ENCODE peak calls at places on chromosome 17, in five cellular contexts. One of them, this sample, is unnamed.

GRCh38 chr17:82365586-82366295 is 5.8 kb upstream of the UTS2R start:
- DNase-seq in DMS153: no peak
- DNase-seq in fibroblast of the conjunctiva: no peak
- DNase-seq in prostate gland: no peak
- DNase-seq in NCI-H2081: no peak
- DNase-seq in this sample: no peak

GRCh38 chr17:27605409-27605808 is 25.6 kb upstream of the LGALS9 start:
- DNase-seq in prostate gland: no peak
- DNase-seq in NCI-H2081: no peak
- DNase-seq in fibroblast of the conjunctiva: no peak
- DNase-seq in DMS153: no peak
- DNase-seq in this sample: no peak

GRCh38 chr17:8014558-8014850 is 12.1 kb downstream of the GUCY2D start:
- DNase-seq in prostate gland: no peak
- DNase-seq in DMS153: no peak
- DNase-seq in NCI-H2081: no peak
- DNase-seq in fibroblast of the conjunctiva: no peak
- DNase-seq in this sample: no peak

GRCh38 chr17:64964796-64965195 is 45.5 kb upstream of the LRRC37A3 start:
- DNase-seq in prostate gland: no peak
- DNase-seq in NCI-H2081: peak
- DNase-seq in DMS153: no peak
- DNase-seq in fibroblast of the conjunctiva: no peak
- DNase-seq in this sample: no peak

GRCh38 chr17:57986841-57987581 is 1.0 kb downstream of the VEZF1 start:
- DNase-seq in DMS153: no peak
- DNase-seq in prostate gland: peak
- DNase-seq in NCI-H2081: peak
- DNase-seq in fibroblast of the conjunctiva: peak
- DNase-seq in this sample: no peak

GRCh38 chr17:77212081-77212832 is 71.5 kb downstream of the SEC14L1 start:
- DNase-seq in NCI-H2081: no peak
- DNase-seq in fibroblast of the conjunctiva: no peak
- DNase-seq in DMS153: no peak
- DNase-seq in prostate gland: no peak
- DNase-seq in this sample: no peak

GRCh38 chr17:5912927-5913565 is 157.1 kb upstream of the WSCD1 start:
- DNase-seq in NCI-H2081: peak
- DNase-seq in fibroblast of the conjunctiva: no peak
- DNase-seq in DMS153: no peak
- DNase-seq in prostate gland: no peak
- DNase-seq in this sample: no peak

GRCh38 chr17:42272162-42272561 is 4.0 kb downstream of the STAT5B start:
- DNase-seq in prostate gland: no peak
- DNase-seq in NCI-H2081: no peak
- DNase-seq in DMS153: no peak
- DNase-seq in fibroblast of the conjunctiva: no peak
- DNase-seq in this sample: no peak

GRCh38 chr17:17782425-17783120 is 54.2 kb downstream of the SREBF1 start:
- DNase-seq in prostate gland: no peak
- DNase-seq in DMS153: no peak
- DNase-seq in fibroblast of the conjunctiva: no peak
- DNase-seq in NCI-H2081: peak
- DNase-seq in this sample: no peak

GRCh38 chr17:10713336-10713735 is 15.9 kb downstream of the ADPRM start:
- DNase-seq in NCI-H2081: no peak
- DNase-seq in prostate gland: no peak
- DNase-seq in DMS153: no peak
- DNase-seq in fibroblast of the conjunctiva: no peak
- DNase-seq in this sample: no peak

GRCh38 chr17:45218895-45219661 is 2.6 kb upstream of the FMNL1 start:
- DNase-seq in DMS153: peak
- DNase-seq in prostate gland: peak
- DNase-seq in NCI-H2081: peak
- DNase-seq in fibroblast of the conjunctiva: peak
- DNase-seq in this sample: peak

GRCh38 chr17:74307984-74308773 is 17.8 kb upstream of the KIF19 start:
- DNase-seq in NCI-H2081: no peak
- DNase-seq in DMS153: no peak
- DNase-seq in fibroblast of the conjunctiva: no peak
- DNase-seq in prostate gland: no peak
- DNase-seq in this sample: no peak

GRCh38 chr17:27241346-27241946 is 52.5 kb upstream of the WSB1 start:
- DNase-seq in NCI-H2081: no peak
- DNase-seq in prostate gland: peak
- DNase-seq in DMS153: no peak
- DNase-seq in fibroblast of the conjunctiva: peak
- DNase-seq in this sample: no peak

GRCh38 chr17:48631693-48632578 is 5.8 kb upstream of the HOXB9 start:
- DNase-seq in DMS153: no peak
- DNase-seq in prostate gland: no peak
- DNase-seq in fibroblast of the conjunctiva: no peak
- DNase-seq in NCI-H2081: no peak
- DNase-seq in this sample: no peak

GRCh38 chr17:50787106-50787505 is 19.8 kb upstream of the ANKRD40CL start:
- DNase-seq in prostate gland: peak
- DNase-seq in DMS153: no peak
- DNase-seq in fibroblast of the conjunctiva: no peak
- DNase-seq in NCI-H2081: no peak
- DNase-seq in this sample: no peak

GRCh38 chr17:49358638-49359247 is 3.3 kb downstream of the ZNF652 start:
- DNase-seq in NCI-H2081: no peak
- DNase-seq in fibroblast of the conjunctiva: no peak
- DNase-seq in DMS153: no peak
- DNase-seq in prostate gland: no peak
- DNase-seq in this sample: no peak

GRCh38 chr17:34384271-34384670 is 21.2 kb upstream of the CCL1 start:
- DNase-seq in fibroblast of the conjunctiva: no peak
- DNase-seq in DMS153: no peak
- DNase-seq in prostate gland: no peak
- DNase-seq in NCI-H2081: no peak
- DNase-seq in this sample: no peak

GRCh38 chr17:32912218-32912897 is 15.6 kb upstream of the TMEM98 start:
- DNase-seq in NCI-H2081: peak
- DNase-seq in DMS153: peak
- DNase-seq in fibroblast of the conjunctiva: no peak
- DNase-seq in prostate gland: peak
- DNase-seq in this sample: peak

GRCh38 chr17:40122944-40123810 is 1.4 kb downstream of the MSL1 start:
- DNase-seq in prostate gland: peak
- DNase-seq in fibroblast of the conjunctiva: no peak
- DNase-seq in NCI-H2081: peak
- DNase-seq in DMS153: no peak
- DNase-seq in this sample: no peak

GRCh38 chr17:53792997-53793396 is 29.7 kb upstream of the KIF2B start:
- DNase-seq in prostate gland: no peak
- DNase-seq in NCI-H2081: no peak
- DNase-seq in fibroblast of the conjunctiva: no peak
- DNase-seq in DMS153: no peak
- DNase-seq in this sample: no peak

GRCh38 chr17:68356949-68357455 is 65.7 kb downstream of the ARSG start:
- DNase-seq in DMS153: no peak
- DNase-seq in fibroblast of the conjunctiva: no peak
- DNase-seq in NCI-H2081: no peak
- DNase-seq in prostate gland: no peak
- DNase-seq in this sample: no peak

This sample was measured in GM04504.